ENCODE peak calls at places on chromosomes 11 and 22, in ten cellular contexts. I is Calu3, W is neural crest cell, T is RWPE1, E is bronchial epithelial cell, G is glutamatergic neuron, U is A549, A is cardiac muscle cell, F is lung, P is thyroid gland. D is an unnamed sample.

GRCh38 chr22:23401910-23402274 is 178.2 kb downstream of the IGLL1 start:
- DNase-seq in I (no peak), F (no peak), P (no peak), E (no peak), U (no peak), A (no peak), T (no peak), W (no peak), G (no peak), D (no peak)

GRCh38 chr22:48517039-48518030 is 1310.3 kb downstream of the BRD1 start:
- DNase-seq in G (no peak), E (no peak), U (peak; percentile 48), T (no peak), W (peak; percentile 68), P (no peak), A (no peak), I (no peak), F (no peak), D (no peak)

GRCh38 chr11:2511421-2512369 is 66.9 kb downstream of the KCNQ1 start:
- DNase-seq in W (no peak), T (no peak), E (no peak), F (peak; percentile 29), G (peak; percentile 8), I (no peak), P (peak; percentile 71), A (no peak), U (no peak), D (no peak)

GRCh38 chr22:42282943-42283287 is 12.5 kb upstream of the TCF20 start:
- DNase-seq in P (no peak), U (no peak), E (no peak), I (no peak), G (no peak), A (no peak), W (peak; percentile 49), T (no peak), F (no peak), D (no peak)

GRCh38 chr11:108786281-108786990 is 121.6 kb downstream of the DDX10 start:
- DNase-seq in I (no peak), T (no peak), W (no peak), A (no peak), E (peak; percentile 49), U (no peak), P (no peak), F (no peak), G (no peak), D (no peak)

GRCh38 chr11:14589421-14589820 is 54.2 kb upstream of the PDE3B start:
- DNase-seq in I (no peak), T (no peak), G (no peak), W (no peak), F (no peak), E (no peak), A (no peak), U (no peak), P (no peak), D (no peak)

GRCh38 chr22:47300698-47301405 is 538.4 kb downstream of the TBC1D22A start:
- DNase-seq in W (no peak), A (no peak), F (no peak), E (no peak), I (no peak), G (no peak), U (no peak), P (no peak), T (no peak), D (no peak)

GRCh38 chr22:39117585-39118191 is 20.6 kb downstream of the APOBEC3H start:
- DNase-seq in F (no peak), I (peak; percentile 81), T (no peak), G (peak; percentile 60), E (peak; percentile 53), P (peak; percentile 72), A (peak; percentile 74), U (peak; percentile 55), W (peak; percentile 46), D (no peak)

GRCh38 chr11:47342854-47343253 is 9.6 kb downstream of the MYBPC3 start:
- DNase-seq in T (no peak), A (no peak), E (no peak), G (no peak), U (no peak), W (no peak), I (no peak), P (no peak), F (no peak), D (no peak)

GRCh38 chr11:124633355-124633754 is 10.7 kb downstream of the TBRG1 start:
- DNase-seq in P (no peak), T (peak; percentile 13), G (no peak), E (peak; percentile 11), W (no peak), U (peak; percentile 4), A (no peak), F (no peak), I (no peak), D (no peak)

GRCh38 chr11:117879516-117880480 is 3.3 kb upstream of the FXYD6 start:
- DNase-seq in F (no peak), W (no peak), U (no peak), E (no peak), T (no peak), I (no peak), G (no peak), A (no peak), P (no peak), D (no peak)

DNA sequence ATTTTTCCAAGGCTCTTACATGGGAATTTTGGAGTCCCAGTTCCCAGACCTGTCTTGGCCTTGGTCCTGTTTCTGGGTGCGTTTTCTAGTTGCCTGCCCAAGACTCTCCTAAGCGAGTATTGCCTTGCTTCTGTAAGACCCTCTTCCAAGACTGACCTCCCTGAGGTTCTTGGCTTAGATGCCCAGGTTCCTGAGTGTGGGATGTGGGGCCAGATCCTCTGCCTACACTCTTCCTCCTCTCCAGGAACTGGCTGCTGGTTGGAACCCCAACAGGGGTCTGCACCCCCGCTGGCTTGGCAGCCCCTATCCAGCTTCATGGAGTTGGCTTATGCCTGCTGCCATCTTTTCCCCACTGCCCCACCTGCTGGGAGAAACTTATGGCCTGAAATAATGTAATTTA is 429.5 kb downstream of the TENM4 start:
- DNase-seq in A (no peak), G (no peak), F (no peak), E (no peak), U (no peak), P (no peak), T (no peak), W (no peak), I (no peak), D (no peak)
- TF ChIP-seq CTCF in A (no peak), G (no peak), F (no peak), E (no peak), U (no peak), P (no peak), T (no peak), W (no peak), I (no peak), D (no peak)

GRCh38 chr11:43504316-43504950 is 145.7 kb downstream of the TTC17 start:
- DNase-seq in P (peak; percentile 8), F (no peak), E (peak; percentile 33), T (peak; percentile 51), U (peak; percentile 39), A (peak; percentile 66), W (peak; percentile 16), I (peak; percentile 32), G (peak; percentile 31), D (peak; percentile 24)
- TF ChIP-seq CTCF in P (no peak), F (no peak), E (peak; percentile 61), T (no peak), U (no peak), A (peak; percentile 30), W (peak; percentile 59), I (no peak), G (no peak), D (peak; percentile 27)

DNA sequence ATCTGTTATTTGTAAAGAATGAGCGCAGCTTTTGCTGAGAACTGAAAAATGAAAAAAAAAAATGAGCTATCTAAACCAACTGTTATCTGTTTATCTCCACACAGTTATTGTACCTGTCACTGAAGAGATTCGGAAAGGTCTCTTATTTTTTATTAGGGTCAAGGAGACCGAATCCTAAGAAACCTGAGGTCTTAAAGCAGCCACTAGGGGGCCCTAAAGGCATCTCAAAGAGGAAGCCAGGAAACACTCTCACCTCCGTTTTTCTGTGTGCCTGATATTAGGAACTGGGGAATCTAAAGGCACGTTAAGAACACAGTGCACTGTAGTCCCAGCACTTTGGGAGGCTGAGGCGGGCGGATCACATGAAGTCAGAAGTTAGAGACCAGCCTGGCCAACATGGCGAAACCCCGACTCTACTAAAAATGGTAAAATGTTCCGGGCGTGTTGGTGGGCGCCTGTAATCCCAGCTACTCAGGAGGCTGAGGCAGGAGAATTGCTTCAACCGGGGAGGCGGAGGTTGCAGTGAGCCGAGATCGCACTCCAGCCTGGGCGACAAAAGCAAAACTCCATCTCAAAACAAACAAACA is 3.5 kb upstream of the LARGE1 start:
- DNase-seq in E (peak; percentile 60), I (peak; percentile 67), U (peak; percentile 74), T (peak; percentile 3), P (peak; percentile 62), F (peak; percentile 69), A (peak; percentile 90), G (peak; percentile 66), W (peak; percentile 60), D (no peak)
- TF ChIP-seq CTCF in E (peak; percentile 77), I (peak; percentile 31), U (peak; percentile 63), T (peak; percentile 49), P (peak; percentile 81), F (peak; percentile 31), A (peak; percentile 85), G (peak; percentile 90), W (peak; percentile 92), D (peak; percentile 68)

GRCh38 chr22:21448627-21449416 is 18.4 kb upstream of the TMEM191C start:
- DNase-seq in I (no peak), A (no peak), F (no peak), T (no peak), U (no peak), G (peak; percentile 8), W (peak; percentile 0), P (peak; percentile 77), E (no peak), D (no peak)

GRCh38 chr22:21451545-21452520 is 15.4 kb upstream of the TMEM191C start:
- DNase-seq in E (no peak), T (no peak), P (no peak), U (no peak), I (no peak), A (no peak), W (peak; percentile 1), F (no peak), G (peak; percentile 17), D (no peak)

GRCh38 chr22:21449531-21450319 is 17.5 kb upstream of the TMEM191C start:
- DNase-seq in P (no peak), W (peak; percentile 0), A (no peak), F (no peak), E (no peak), U (no peak), I (no peak), G (peak; percentile 15), T (no peak), D (no peak)

GRCh38 chr22:21450858-21451331 is 16.3 kb upstream of the TMEM191C start:
- DNase-seq in E (no peak), F (no peak), A (no peak), I (no peak), G (peak; percentile 34), P (no peak), T (no peak), U (no peak), W (no peak), D (no peak)

DNA sequence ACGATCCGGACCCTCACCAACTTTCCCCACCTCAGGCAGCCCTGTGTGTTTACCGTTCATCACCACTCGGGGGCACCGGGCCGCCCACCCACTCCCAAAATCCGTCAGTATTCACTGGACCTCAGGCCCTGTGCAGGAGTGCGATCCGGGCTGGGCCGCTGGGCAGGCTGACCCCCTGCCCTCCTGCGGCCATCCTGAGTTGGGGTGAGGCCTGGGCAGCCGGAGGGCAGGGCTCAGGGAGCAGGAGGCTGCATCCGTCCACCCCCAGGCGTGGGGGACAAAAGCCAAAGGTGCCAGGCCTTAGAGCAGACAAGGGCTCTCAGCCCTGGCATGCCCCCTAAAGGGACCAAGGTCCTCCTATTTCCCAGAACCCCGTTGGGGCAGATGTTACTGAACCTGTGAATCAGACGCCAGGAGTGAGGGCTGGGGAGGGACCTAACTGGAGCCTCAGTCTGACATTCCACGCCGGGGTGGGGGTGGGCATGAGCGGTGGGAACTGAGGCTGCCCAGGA is 16.8 kb upstream of the TMEM191C start:
- DNase-seq in E (no peak), F (no peak), A (no peak), P (no peak), W (peak; percentile 3), T (no peak), G (peak; percentile 41), I (no peak), U (no peak), D (no peak)
- TF ChIP-seq CTCF in E (no peak), F (no peak), A (no peak), P (no peak), W (peak; percentile 39), T (no peak), G (peak; percentile 36), I (no peak), U (no peak), D (peak; percentile 7)